ENCODE peak calls at places on chromosome 3, in seven cellular contexts. O is hypothalamus, H is mucosa of gallbladder, U is NCI-H2081, D is GM13976, J is NCI-H1694, E is NCI-H1436 treated with DMSO at 0.1 percent for 48 hours. L is an unnamed sample.

GRCh38 chr3:13005301-13005700 is 67.9 kb downstream of the IQSEC1 start:
- DNase-seq in U (no peak), H (no peak), J (no peak), E (no peak), O (no peak), D (no peak), L (no peak)

GRCh38 chr3:122183521-122183892 is at the start of gene CASR:
- DNase-seq in D (peak; percentile 34), H (peak; percentile 51), E (no peak), J (no peak), U (no peak), O (no peak), L (no peak)

GRCh38 chr3:121748638-121749275 is 784 bp downstream of the GOLGB1 start:
- DNase-seq in O (no peak), J (no peak), E (no peak), U (peak; percentile 72), D (no peak), H (peak; percentile 58), L (no peak)

GRCh38 chr3:183212096-183212495 is 41.0 kb upstream of the B3GNT5 start:
- DNase-seq in U (no peak), E (no peak), H (no peak), J (no peak), O (no peak), D (no peak), L (no peak)

GRCh38 chr3:184154909-184155643 is at the start of gene DVL3:
- DNase-seq in J (peak; percentile 21), H (peak; percentile 55), O (peak; percentile 68), E (no peak), U (peak; percentile 84), D (peak; percentile 94), L (peak; percentile 56)

GRCh38 chr3:69326821-69327433 is 59.0 kb downstream of the FRMD4B start:
- DNase-seq in H (no peak), O (no peak), J (no peak), D (peak; percentile 49), E (no peak), U (no peak), L (no peak)

GRCh38 chr3:64740232-64740631 is 52.4 kb upstream of the ADAMTS9 start:
- DNase-seq in D (no peak), J (no peak), O (no peak), E (no peak), U (no peak), H (no peak), L (no peak)

GRCh38 chr3:50806031-50806430 is 131.3 kb downstream of the DOCK3 start:
- DNase-seq in H (no peak), E (no peak), J (no peak), D (no peak), O (no peak), U (no peak), L (no peak)

GRCh38 chr3:49424816-49425215 is 2.5 kb upstream of the AMT start:
- DNase-seq in E (no peak), O (no peak), D (peak; percentile 1), U (no peak), H (no peak), J (no peak), L (no peak)

GRCh38 chr3:9787714-9788113 is 4.6 kb downstream of the TADA3 start:
- DNase-seq in H (no peak), E (no peak), J (no peak), U (no peak), D (no peak), O (no peak), L (no peak)

GRCh38 chr3:167493240-167493639 is 19.4 kb upstream of the SERPINI2 start:
- DNase-seq in H (no peak), J (no peak), D (no peak), O (no peak), U (no peak), E (no peak), L (no peak)

GRCh38 chr3:58358092-58358491 is 25.4 kb downstream of the PXK start:
- DNase-seq in H (no peak), O (no peak), E (no peak), J (no peak), D (no peak), U (no peak), L (no peak)

GRCh38 chr3:132726341-132726823 is 4.2 kb upstream of the NPHP3 start:
- DNase-seq in D (peak; percentile 40), U (peak; percentile 72), H (no peak), J (peak; percentile 73), E (peak; percentile 62), O (no peak), L (peak; percentile 47)

GRCh38 chr3:151538706-151539403 is 78.0 kb upstream of the IGSF10 start:
- DNase-seq in U (no peak), H (peak; percentile 17), J (peak; percentile 74), E (no peak), O (peak; percentile 13), D (no peak), L (no peak)

GRCh38 chr3:185824051-185824466 is 783 bp downstream of the IGF2BP2 start:
- DNase-seq in H (no peak), E (no peak), O (no peak), D (peak; percentile 51), U (no peak), J (no peak), L (no peak)

GRCh38 chr3:16456784-16457415 is 56.6 kb downstream of the RFTN1 start:
- DNase-seq in O (no peak), D (no peak), J (no peak), H (no peak), U (no peak), E (no peak), L (no peak)

GRCh38 chr3:30538787-30539186 is 67.6 kb upstream of the TGFBR2 start:
- DNase-seq in D (no peak), U (no peak), J (no peak), H (no peak), O (no peak), E (no peak), L (no peak)

GRCh38 chr3:134320749-134321148 is 53.5 kb downstream of the AMOTL2 start:
- DNase-seq in O (no peak), U (no peak), E (no peak), H (no peak), J (no peak), D (no peak), L (no peak)

GRCh38 chr3:100765437-100765975 is 56.2 kb downstream of the TFG start:
- DNase-seq in U (no peak), E (no peak), J (no peak), O (no peak), D (no peak), H (no peak), L (no peak)

GRCh38 chr3:58474967-58475578 is 16.8 kb upstream of the KCTD6 start:
- DNase-seq in J (no peak), O (no peak), U (no peak), E (no peak), H (no peak), D (no peak), L (no peak)

GRCh38 chr3:126982522-126983175 is at the start of gene PLXNA1:
- DNase-seq in J (peak; percentile 26), H (peak; percentile 79), E (peak; percentile 44), U (peak; percentile 83), D (peak; percentile 93), O (peak; percentile 57), L (peak; percentile 81)

GRCh38 chr3:4888913-4889846 is 90.1 kb upstream of the BHLHE40 start:
- DNase-seq in E (no peak), O (no peak), J (no peak), D (peak; percentile 51), U (no peak), H (no peak), L (no peak)

GRCh38 chr3:127170794-127171193 is 22.1 kb upstream of the PRR23E start:
- DNase-seq in U (peak; percentile 68), D (no peak), J (peak; percentile 59), E (no peak), O (peak; percentile 32), H (no peak), L (peak; percentile 88)

GRCh38 chr3:193826126-193826795 is 233.3 kb downstream of the OPA1 start:
- DNase-seq in E (no peak), O (no peak), J (no peak), D (no peak), H (no peak), U (no peak), L (no peak)

GRCh38 chr3:69408989-69409388 is 23.1 kb upstream of the FRMD4B start:
- DNase-seq in H (no peak), U (no peak), J (no peak), O (no peak), E (no peak), D (no peak), L (no peak)

GRCh38 chr3:10772230-10773161 is 43.5 kb upstream of the SLC6A11 start:
- DNase-seq in O (no peak), E (no peak), U (no peak), J (no peak), D (no peak), H (no peak), L (no peak)

GRCh38 chr3:122001892-122002291 is 20.2 kb downstream of the ILDR1 start:
- DNase-seq in D (no peak), H (no peak), U (no peak), J (no peak), E (no peak), O (no peak), L (no peak)

GRCh38 chr3:46900007-46900292 is 22.4 kb downstream of the PTH1R start:
- DNase-seq in D (no peak), U (peak; percentile 79), E (no peak), H (no peak), J (no peak), O (peak; percentile 49), L (no peak)

GRCh38 chr3:143769663-143770062 is 78.6 kb downstream of the SLC9A9 start:
- DNase-seq in E (no peak), D (no peak), O (no peak), J (no peak), U (no peak), H (no peak), L (no peak)

GRCh38 chr3:186798239-186798638 is 8.0 kb downstream of the RFC4 start:
- DNase-seq in J (no peak), D (no peak), U (no peak), O (no peak), H (no peak), E (no peak), L (no peak)

GRCh38 chr3:127739347-127740135 is 66.8 kb downstream of the ABTB1 start:
- DNase-seq in E (no peak), J (no peak), H (no peak), U (no peak), D (no peak), O (no peak), L (no peak)

GRCh38 chr3:39125837-39126500 is 18.5 kb downstream of the TTC21A start:
- DNase-seq in D (no peak), E (no peak), J (no peak), H (peak; percentile 51), O (no peak), U (no peak), L (no peak)

GRCh38 chr3:197356741-197357140 is 58.3 kb upstream of the DLG1 start:
- DNase-seq in E (no peak), O (no peak), J (no peak), H (no peak), D (no peak), U (no peak), L (no peak)

GRCh38 chr3:133442518-133442917 is 42.7 kb downstream of the BFSP2 start:
- DNase-seq in D (no peak), J (no peak), O (no peak), E (no peak), U (no peak), H (no peak), L (no peak)

GRCh38 chr3:17339233-17339632 is 403.2 kb downstream of the TBC1D5 start:
- DNase-seq in O (no peak), D (no peak), U (no peak), J (no peak), H (no peak), E (no peak), L (peak; percentile 3)

GRCh38 chr3:157248590-157249425 is 88.9 kb upstream of the CCNL1 start:
- DNase-seq in E (no peak), D (no peak), J (no peak), U (peak; percentile 29), O (no peak), H (no peak), L (no peak)

GRCh38 chr3:133268772-133269171 is 131.1 kb upstream of the BFSP2 start:
- DNase-seq in J (peak; percentile 65), O (no peak), U (no peak), E (no peak), H (no peak), D (no peak), L (peak; percentile 29)

GRCh38 chr3:14142567-14143270 is 17.9 kb downstream of the TMEM43 start:
- DNase-seq in J (no peak), D (no peak), E (no peak), H (no peak), O (no peak), U (no peak), L (no peak)

L was measured in NCI-H1105.